ENCODE peak calls at places on chromosomes 2 and 18, in four cellular contexts. A, C, P and T are unnamed samples.

GRCh38 chr2:205752924-205753323 is 70.6 kb downstream of the NRP2 start:
- DNase-seq in A (no peak), C (no peak), P (no peak), T (no peak)

GRCh38 chr18:55775972-55776371 is 188.0 kb upstream of the TCF4 start:
- DNase-seq in A (no peak), C (no peak), P (no peak), T (no peak)

GRCh38 chr18:55763805-55764204 is 175.8 kb upstream of the TCF4 start:
- DNase-seq in A (no peak), C (no peak), P (no peak), T (no peak)

GRCh38 chr2:178449700-178450573 is 1.0 kb downstream of the PRKRA start:
- DNase-seq in A (peak), C (no peak), P (no peak), T (no peak)

GRCh38 chr18:36099311-36099710 is 29.8 kb downstream of the SLC39A6 start:
- DNase-seq in A (no peak), C (no peak), P (no peak), T (no peak)

GRCh38 chr2:67719351-67719750 is 322.2 kb downstream of the ETAA1 start:
- DNase-seq in A (no peak), C (no peak), P (no peak), T (no peak)

GRCh38 chr2:109457811-109458210 is 156.0 kb downstream of the SEPTIN10 start:
- DNase-seq in A (peak), C (no peak), P (no peak), T (no peak)

GRCh38 chr2:175036582-175037018 is 31.4 kb upstream of the CHN1 start:
- DNase-seq in A (peak), C (peak), P (peak), T (no peak)

GRCh38 chr2:71947809-71948208 is 199.9 kb downstream of the CYP26B1 start:
- DNase-seq in A (no peak), C (no peak), P (no peak), T (no peak)

GRCh38 chr2:54724560-54725342 is 1.3 kb downstream of the EML6 start:
- DNase-seq in A (no peak), C (no peak), P (no peak), T (no peak)

GRCh38 chr2:119109823-119110222 is 48.7 kb downstream of the C1QL2 start:
- DNase-seq in A (no peak), C (no peak), P (no peak), T (no peak)